ENCODE peak calls at places on chromosomes 11 and 22, in four cellular contexts. S is body of pancreas, X is brain microvascular endothelial cell, D is heart left ventricle. I is an unnamed sample.

GRCh38 chr11:43581370-43582023 is 99.0 kb upstream of the HSD17B12 start:
- DNase-seq in D (no peak), X (no peak), S (no peak), I (no peak)

GRCh38 chr11:126147268-126148111 is 64.0 kb downstream of the RPUSD4 start:
- DNase-seq in X (no peak), S (no peak), D (no peak), I (no peak)

GRCh38 chr11:57432714-57433163 is 5.8 kb upstream of the SLC43A3 start:
- DNase-seq in S (no peak), D (no peak), X (peak; percentile 90), I (no peak)

GRCh38 chr22:49155809-49156580 is 671.7 kb downstream of the BRD1 start:
- DNase-seq in X (no peak), D (no peak), S (no peak), I (no peak)

GRCh38 chr11:59463176-59463575 is 6.4 kb downstream of the OR4D6 start:
- DNase-seq in S (no peak), D (no peak), X (no peak), I (no peak)

GRCh38 chr11:94141511-94142307 is 13.1 kb downstream of the PANX1 start:
- DNase-seq in D (no peak), S (no peak), X (no peak), I (no peak)

GRCh38 chr11:47847892-47848635 is at the start of gene NUP160:
- DNase-seq in D (peak; percentile 88), X (peak; percentile 48), S (peak; percentile 86), I (peak; percentile 78)

GRCh38 chr22:32836286-32836859 is 34.9 kb downstream of the TIMP3 start:
- DNase-seq in D (no peak), S (no peak), X (no peak), I (peak; percentile 24)

GRCh38 chr22:46542011-46542985 is 4.9 kb upstream of the CELSR1 start:
- DNase-seq in D (peak; percentile 63), S (peak; percentile 72), X (peak; percentile 47), I (peak; percentile 64)

GRCh38 chr11:65852508-65853248 is 5.3 kb downstream of the CFL1 start:
- DNase-seq in X (no peak), D (no peak), S (no peak), I (no peak)

GRCh38 chr11:19963697-19964340 is 196.5 kb downstream of the DBX1 start:
- DNase-seq in D (no peak), X (no peak), S (no peak), I (no peak)

GRCh38 chr11:37504066-37504611 is 906.1 kb upstream of the RAG2 start:
- DNase-seq in S (no peak), X (peak; percentile 84), D (no peak), I (peak; percentile 70)

GRCh38 chr11:121523581-121524232 is 70.9 kb upstream of the SORL1-AS1 start:
- DNase-seq in X (no peak), D (no peak), S (no peak), I (no peak)

GRCh38 chr11:14577835-14578529 is 57.8 kb upstream of the PSMA1 start:
- DNase-seq in D (no peak), S (no peak), X (no peak), I (no peak)

GRCh38 chr22:37260939-37261338 is 16.9 kb upstream of the RAC2 start:
- DNase-seq in D (peak; percentile 32), X (peak; percentile 37), S (peak; percentile 55), I (peak; percentile 38)

GRCh38 chr11:57903441-57904123 is 120.1 kb upstream of the OR9Q1 start:
- DNase-seq in S (peak; percentile 14), X (no peak), D (peak; percentile 8), I (peak; percentile 81)

GRCh38 chr11:71452354-71453020 is 516 bp upstream of the NADSYN1 start:
- DNase-seq in X (peak; percentile 37), D (peak; percentile 52), S (peak; percentile 56), I (no peak)

GRCh38 chr11:68269414-68270081 is 2.2 kb downstream of the C11orf24 start:
- DNase-seq in X (peak; percentile 87), S (no peak), D (peak; percentile 41), I (no peak)

GRCh38 chr11:72409458-72409857 is 24.9 kb downstream of the CLPB start:
- DNase-seq in S (no peak), X (no peak), D (no peak), I (no peak)

GRCh38 chr11:112255075-112255739 is 5.5 kb downstream of the PLET1 start:
- DNase-seq in D (no peak), S (no peak), X (peak; percentile 90), I (peak; percentile 29)

GRCh38 chr22:50507991-50508884 is at the start of gene NCAPH2:
- DNase-seq in S (peak; percentile 97), X (peak; percentile 88), D (peak; percentile 95), I (peak; percentile 99)

GRCh38 chr11:8356731-8357504 is 93.2 kb upstream of the LMO1 start:
- DNase-seq in X (no peak), S (no peak), D (no peak), I (no peak)

GRCh38 chr11:19441288-19441687 is 200.5 kb upstream of the E2F8 start:
- DNase-seq in X (no peak), S (no peak), D (no peak), I (no peak)

GRCh38 chr11:71153005-71153395 is 99.4 kb downstream of the SHANK2 start:
- DNase-seq in X (no peak), D (no peak), S (peak; percentile 36), I (peak; percentile 86)

GRCh38 chr22:50015451-50016307 is 3.1 kb upstream of the IL17REL start:
- DNase-seq in S (no peak), D (no peak), X (no peak), I (no peak)

GRCh38 chr22:49930596-49931412 is 12.4 kb downstream of the CRELD2 start:
- DNase-seq in S (peak; percentile 84), D (peak; percentile 78), X (peak; percentile 35), I (no peak)

GRCh38 chr11:70399681-70400112 is 1.4 kb downstream of the CTTN start:
- DNase-seq in S (peak; percentile 81), X (peak; percentile 96), D (peak; percentile 80), I (peak; percentile 95)

GRCh38 chr22:37138879-37139561 is 10.7 kb downstream of the IL2RB start:
- DNase-seq in S (no peak), X (no peak), D (no peak), I (no peak)

GRCh38 chr11:16080688-16081388 is 275.5 kb downstream of the SOX6 start:
- DNase-seq in X (no peak), D (no peak), S (no peak), I (no peak)
- H3K27ac ChIP-seq in X (no peak overlapping the region), D (no peak overlapping the region), S (no peak overlapping the region), I (no peak overlapping the region)

GRCh38 chr11:77593883-77594282 is 4.1 kb downstream of the AQP11 start:
- DNase-seq in X (no peak), D (no peak), S (no peak), I (no peak)

GRCh38 chr11:77592727-77593126 is 3.0 kb downstream of the AQP11 start:
- DNase-seq in S (no peak), X (no peak), D (no peak), I (no peak)

GRCh38 chr11:77589521-77590193 is at the start of gene AQP11:
- DNase-seq in S (peak; percentile 94), D (peak; percentile 83), X (peak; percentile 63), I (peak; percentile 72)

GRCh38 chr11:77590194-77590591 is 440 bp downstream of the AQP11 start:
- DNase-seq in S (peak; percentile 53), X (peak; percentile 21), D (peak; percentile 13), I (no peak)

GRCh38 chr11:77589181-77589520 is 602 bp upstream of the AQP11 start:
- DNase-seq in S (no peak), X (no peak), D (no peak), I (no peak)
- TF ChIP-seq CTCF in S (no peak), X (no peak), D (no peak), I (no peak)

GRCh38 chr22:17875631-17876030 is 101.4 kb upstream of the BID start:
- DNase-seq in D (no peak), X (no peak), S (no peak), I (no peak)
- H3K27ac ChIP-seq in D (no peak overlapping the region), X (no peak overlapping the region), S (no peak overlapping the region), I (peak overlapping the region; percentile 38)

GRCh38 chr11:27097538-27097937 is 56.9 kb downstream of the BBOX1 start:
- DNase-seq in S (no peak), D (no peak), X (no peak), I (no peak)

GRCh38 chr11:27095050-27095449 is 54.4 kb downstream of the BBOX1 start:
- DNase-seq in X (no peak), D (no peak), S (no peak), I (no peak)

DNA sequence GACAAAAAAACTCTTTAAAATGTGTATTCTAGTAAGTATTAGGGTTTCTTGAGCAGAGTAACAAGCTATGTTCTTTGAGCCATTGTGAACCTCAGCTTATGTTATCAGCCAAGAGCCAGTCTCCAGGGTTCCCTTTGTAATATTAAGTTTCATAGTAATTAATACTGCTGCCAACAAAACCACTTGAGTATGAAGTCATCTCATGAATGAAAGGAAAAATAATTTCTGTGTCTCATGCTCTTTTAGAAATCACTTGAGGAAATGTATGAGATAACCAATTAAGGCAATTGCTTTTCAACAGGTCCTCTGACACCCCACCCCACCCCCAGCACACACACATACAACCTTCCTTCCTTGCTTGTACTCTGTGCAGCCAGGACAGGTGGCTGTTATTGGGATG is 59.9 kb downstream of the BBOX1 start:
- DNase-seq in X (no peak), D (no peak), S (no peak), I (no peak)
- TF ChIP-seq CTCF in X (no peak), D (no peak), S (no peak), I (no peak)

GRCh38 chr11:128338806-128339205 is 248.6 kb downstream of the ETS1 start:
- DNase-seq in D (no peak), X (no peak), S (no peak), I (no peak)
- H3K27ac ChIP-seq in D (no peak overlapping the region), X (no peak overlapping the region), S (no peak overlapping the region), I (no peak overlapping the region)

GRCh38 chr11:1304376-1304775 is 5.1 kb downstream of the TOLLIP start:
- DNase-seq in D (no peak), X (no peak), S (peak; percentile 75), I (no peak)

GRCh38 chr11:1302461-1303073 is 6.9 kb downstream of the TOLLIP start:
- DNase-seq in S (peak; percentile 51), D (no peak), X (no peak), I (no peak)

GRCh38 chr11:1302041-1302460 is 7.4 kb downstream of the TOLLIP start:
- DNase-seq in S (no peak), X (no peak), D (no peak), I (no peak)

GRCh38 chr11:1303973-1304372 is 5.5 kb downstream of the TOLLIP start:
- DNase-seq in X (no peak), S (peak; percentile 69), D (no peak), I (no peak)

GRCh38 chr11:1303196-1303821 is 6.1 kb downstream of the TOLLIP start:
- DNase-seq in S (no peak), X (no peak), D (no peak), I (peak; percentile 20)
- TF ChIP-seq CTCF in S (peak; percentile 12), X (peak; percentile 62), D (no peak), I (no peak)

I was measured in RWPE1.